ENCODE peak calls at places on chromosomes 4 and X, in four cellular contexts. L, F, E and V are unnamed samples.

GRCh38 chr4:661231-661630 is 12.8 kb downstream of the ATP5ME start:
- DNase-seq in F (no peak), E (no peak), L (no peak), V (no peak)

GRCh38 chr4:147477439-147477838 is 3.5 kb upstream of the EDNRA start:
- DNase-seq in E (no peak), F (no peak), L (no peak), V (peak)

GRCh38 chr4:122810669-122811068 is 16.0 kb upstream of the FGF2 start:
- DNase-seq in F (peak), E (no peak), L (no peak), V (no peak)

GRCh38 chr4:7128651-7129050 is 60.8 kb upstream of the GRPEL1 start:
- DNase-seq in L (no peak), E (no peak), F (no peak), V (no peak)

GRCh38 chrX:42978655-42979379 is 200.9 kb upstream of the PPP1R2C start:
- DNase-seq in F (no peak), E (no peak), L (no peak), V (no peak)

GRCh38 chr4:153142700-153143438 is 61.4 kb upstream of the TRIM2 start:
- DNase-seq in L (peak), F (peak), E (peak), V (peak)

GRCh38 chr4:155675709-155676429 is 9.2 kb downstream of the GUCY1A1 start:
- DNase-seq in E (no peak), F (no peak), L (no peak), V (peak)

GRCh38 chr4:153345011-153345981 is 808 bp downstream of the MND1 start:
- DNase-seq in E (peak), F (peak), L (peak), V (peak)

GRCh38 chr4:109302366-109303140 is at the start of gene COL25A1:
- DNase-seq in E (no peak), F (peak), L (no peak), V (peak)

GRCh38 chrX:19912-20571 is 261.1 kb upstream of the PLCXD1 start:
- DNase-seq in L (peak), F (no peak), E (no peak), V (peak)

GRCh38 chrX:24424948-24425347 is 40.1 kb upstream of the PDK3 start:
- DNase-seq in E (no peak), L (no peak), F (no peak), V (no peak)

GRCh38 chr4:77010841-77011354 is 61.3 kb downstream of the SEPTIN11 start:
- DNase-seq in F (peak), L (no peak), E (no peak), V (no peak)

GRCh38 chr4:13701937-13702446 is 74.5 kb upstream of the BOD1L1 start:
- DNase-seq in F (peak), E (no peak), L (peak), V (no peak)

GRCh38 chr4:108031427-108032083 is 41.9 kb downstream of the HADH start:
- DNase-seq in E (no peak), F (no peak), L (no peak), V (no peak)

GRCh38 chr4:100189820-100190642 is at the start of gene DDIT4L:
- DNase-seq in L (peak), E (no peak), F (peak), V (no peak)

GRCh38 chr4:13547563-13548041 is 3.3 kb upstream of the NKX3-2 start:
- DNase-seq in F (no peak), E (no peak), L (no peak), V (peak)

GRCh38 chrX:14777484-14777883 is 95.4 kb downstream of the FANCB start:
- DNase-seq in F (peak), E (no peak), L (no peak), V (no peak)

GRCh38 chrX:141402897-141403610 is 160.7 kb upstream of the SPANXC start:
- DNase-seq in F (no peak), L (no peak), E (no peak), V (no peak)
- H3K4me3 ChIP-seq in F (no peak), L (no peak), E (no peak), V (no peak)

GRCh38 chr4:158065176-158065575 is 107.6 kb downstream of the GASK1B start:
- DNase-seq in E (no peak), F (no peak), L (no peak), V (no peak)
- TF ChIP-seq CTCF in E (no peak), F (no peak), L (no peak), V (no peak)

GRCh38 chr4:128913228-128913627 is 103.7 kb downstream of the JADE1 start:
- DNase-seq in L (no peak), E (no peak), F (no peak), V (peak)
- H3K4me3 ChIP-seq in L (no peak), E (no peak), F (no peak), V (no peak)

DNA sequence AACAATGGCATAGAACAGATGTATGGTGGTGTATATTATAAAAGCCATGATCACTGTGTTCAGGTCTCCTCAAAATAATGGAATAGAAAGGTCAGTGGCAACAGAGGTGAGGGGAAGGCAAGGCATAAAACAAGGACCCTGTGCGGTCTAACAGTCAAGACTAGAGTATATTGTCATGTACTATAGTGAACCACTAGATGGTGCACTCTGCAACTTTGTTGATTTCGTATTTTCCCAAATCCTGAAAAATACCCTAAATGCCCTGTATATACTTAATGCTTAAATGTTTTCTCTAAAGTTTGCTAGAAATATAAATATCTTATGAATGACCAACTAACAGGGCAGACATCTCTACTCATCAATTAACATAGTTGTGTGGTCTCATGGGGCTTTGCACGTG is 453.0 kb downstream of the PCDH11X start:
- DNase-seq in E (no peak), L (no peak), F (peak), V (no peak)
- TF ChIP-seq CTCF in E (no peak), L (peak), F (peak), V (peak)

DNA sequence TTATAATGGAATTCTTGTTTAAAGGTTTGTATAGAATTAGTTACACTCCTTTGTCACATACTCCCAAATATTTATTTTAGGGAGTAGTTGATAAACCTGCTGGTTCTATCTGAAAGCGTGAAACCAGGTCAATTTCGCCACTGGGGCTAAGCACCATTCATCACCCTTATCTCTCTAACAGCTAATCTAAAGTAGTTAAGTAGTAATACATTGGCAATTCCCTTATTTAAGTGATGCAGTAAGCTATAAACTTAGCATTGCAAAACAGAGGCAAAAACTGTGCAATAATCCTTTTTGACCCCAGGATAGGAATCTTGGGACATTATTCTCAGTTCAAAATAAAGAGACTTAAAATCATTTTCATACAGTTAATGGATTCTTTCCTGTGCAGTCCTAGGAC is 33.7 kb upstream of the PTPN13 start:
- DNase-seq in L (no peak), F (peak), E (no peak), V (no peak)
- H3K4me3 ChIP-seq in L (no peak), F (no peak), E (no peak), V (no peak)